ENCODE peak calls at places on chromosomes 4 and X, in eight cellular contexts. Q is activated T-helper 1 cell treated with anti-CD3 and anti-CD28 coated beads, Interleukin-12 subunit alpha, Interleukin-12 subunit beta, Interleukin-2, Interleukin-4 antibody, amounts not matched to agents 30 ng/mL and 10 ng/mL and 1 ng/mL, durations not matched to agents 14 hours and 24 hours and 36 hours; W is upper lobe of right lung; P is AG04449; G is stromal cell of bone marrow; F is foreskin keratinocyte; D is NCI-H2171 treated with DMSO at 0.1 percent for 48 hours; R is left cardiac atrium. M is an unnamed sample.
A peak's percentile ranks its signal among the peaks of the same experiment; 100 is the strongest.

GRCh38 chr4:13328591-13328990 is 155.5 kb downstream of the RAB28 start:
- DNase-seq in Q (no peak), W (no peak), P (no peak), G (peak; percentile 28), F (peak; percentile 64), D (no peak), R (no peak), M (no peak)

GRCh38 chr4:168707205-168707604 is 210.4 kb downstream of the PALLD start:
- DNase-seq in Q (no peak), W (no peak), P (no peak), G (no peak), F (no peak), D (no peak), R (no peak), M (no peak)

GRCh38 chr4:146255874-146256273 is 41.5 kb downstream of the REELD1 start:
- DNase-seq in Q (no peak), W (no peak), P (peak; percentile 61), G (no peak), F (peak; percentile 17), D (no peak), R (no peak), M (no peak)

GRCh38 chr4:76892601-76893000 is 5.3 kb downstream of the SOWAHB start:
- DNase-seq in Q (no peak), W (no peak), P (no peak), G (no peak), F (peak; percentile 94), D (no peak), R (no peak), M (no peak)

GRCh38 chrX:30793075-30793766 is 95.8 kb downstream of the TAB3 start:
- DNase-seq in Q (no peak), W (no peak), P (no peak), G (no peak), F (peak; percentile 61), D (no peak), R (no peak), M (peak; percentile 22)

GRCh38 chrX:132413459-132413858 is 75.4 kb downstream of the MBNL3 start:
- DNase-seq in Q (no peak), W (no peak), P (no peak), G (no peak), F (no peak), D (no peak), R (no peak), M (no peak)

GRCh38 chr4:89411539-89411938 is 103.9 kb upstream of the GPRIN3 start:
- DNase-seq in Q (no peak), W (no peak), P (no peak), G (no peak), F (no peak), D (peak; percentile 81), R (no peak), M (no peak)

GRCh38 chrX:53631156-53631555 is 55.4 kb downstream of the HUWE1 start:
- DNase-seq in Q (no peak), W (no peak), P (no peak), G (no peak), F (no peak), D (no peak), R (no peak), M (no peak)

GRCh38 chr4:33924239-33924638 is 2320.1 kb downstream of the ARAP2 start:
- DNase-seq in Q (no peak), W (no peak), P (peak; percentile 40), G (peak; percentile 16), F (peak; percentile 76), D (peak; percentile 71), R (no peak), M (no peak)

GRCh38 chr4:158578476-158578875 is 56.8 kb downstream of the RXFP1 start:
- DNase-seq in Q (no peak), W (no peak), P (no peak), G (peak; percentile 38), F (peak; percentile 55), D (no peak), R (no peak), M (no peak)

GRCh38 chr4:122661176-122661575 is 40.3 kb upstream of the IL21 start:
- DNase-seq in Q (no peak), W (no peak), P (no peak), G (peak; percentile 26), F (no peak), D (no peak), R (no peak), M (no peak)

GRCh38 chrX:63434665-63435064 is 83.5 kb upstream of the SPIN4 start:
- DNase-seq in Q (no peak), W (no peak), P (no peak), G (no peak), F (peak; percentile 71), D (no peak), R (no peak), M (no peak)

GRCh38 chr4:34046580-34046979 is 2197.7 kb downstream of the ARAP2 start:
- DNase-seq in Q (no peak), W (no peak), P (no peak), G (peak; percentile 11), F (peak; percentile 82), D (no peak), R (no peak), M (no peak)

GRCh38 chr4:122139139-122139538 is 13.0 kb upstream of the BLTP1 start:
- DNase-seq in Q (no peak), W (no peak), P (no peak), G (no peak), F (no peak), D (no peak), R (no peak), M (no peak)

M was measured in cardiac septum.